ENCODE peak calls at places on chromosomes 7 and 10, in eight cellular contexts. J is endothelial cell of umbilical vein, Q is stomach, R is A673, N is pancreas, Z is heart left ventricle, S is left ventricle myocardium inferior, H is lower lobe of right lung. C is an unnamed sample. For H3K36me3 and H3K4me1, the result is how much of the 10 kb centered on the place peaks cover.

GRCh38 chr10:32332299-32332750 is 14.6 kb downstream of the EPC1 start:
- DNase-seq in J (no peak), Q (no peak), R (no peak), N (peak), Z (no peak), S (no peak), H (no peak), C (peak)

GRCh38 chr10:43931308-43931930 is 282.7 kb upstream of the ZNF32 start:
- DNase-seq in J (no peak), Q (no peak), R (no peak), N (no peak), Z (no peak), S (no peak), H (no peak), C (no peak)

GRCh38 chr7:117283371-117283770 is 39.5 kb downstream of the WNT2 start:
- DNase-seq in J (no peak), Q (no peak), R (no peak), N (no peak), Z (no peak), S (no peak), H (no peak), C (no peak)

GRCh38 chr7:35617076-35617475 is 77.9 kb downstream of the HERPUD2 start:
- DNase-seq in J (no peak), Q (no peak), R (no peak), N (no peak), Z (no peak), S (no peak), H (no peak), C (no peak)

GRCh38 chr7:140640727-140641531 is at the start of gene DENND2A:
- DNase-seq in J (peak), Q (peak), R (no peak), N (peak), Z (peak), S (peak), H (peak), C (no peak)

GRCh38 chr7:137717045-137717444 is 129.7 kb downstream of the DGKI start:
- DNase-seq in J (peak), Q (no peak), R (no peak), N (no peak), Z (no peak), S (no peak), H (no peak), C (no peak)

GRCh38 chr7:12092499-12093130 is 118.5 kb upstream of the TMEM106B start:
- DNase-seq in J (no peak), Q (no peak), R (no peak), N (no peak), Z (no peak), S (no peak), H (no peak), C (no peak)

GRCh38 chr7:123939784-123940183 is 14.7 kb downstream of the SPAM1 start:
- DNase-seq in J (no peak), Q (no peak), R (no peak), N (no peak), Z (no peak), S (no peak), H (no peak), C (no peak)

GRCh38 chr7:137990251-137990901 is 11.5 kb downstream of the CREB3L2 start:
- DNase-seq in J (peak), Q (no peak), R (no peak), N (no peak), Z (no peak), S (no peak), H (no peak), C (no peak)

GRCh38 chr10:10870523-10871241 is 147.0 kb upstream of the CELF2 start:
- DNase-seq in J (no peak), Q (no peak), R (peak), N (no peak), Z (no peak), S (no peak), H (no peak), C (no peak)

GRCh38 chr7:96178581-96178980 is 143.3 kb downstream of the SLC25A13 start:
- DNase-seq in J (no peak), Q (no peak), R (no peak), N (no peak), Z (no peak), S (no peak), H (no peak), C (no peak)

GRCh38 chr10:127410030-127410429 is 139.1 kb upstream of the NPS start:
- DNase-seq in J (no peak), Q (no peak), R (no peak), N (no peak), Z (no peak), S (no peak), H (no peak), C (no peak)

GRCh38 chr10:80477813-80478212 is 23.7 kb downstream of the TSPAN14 start:
- DNase-seq in J (peak), Q (no peak), R (peak), N (no peak), Z (no peak), S (no peak), H (no peak), C (no peak)

GRCh38 chr10:131931981-131932380 is 31.2 kb downstream of the PPP2R2D start:
- DNase-seq in J (no peak), Q (peak), R (no peak), N (no peak), Z (no peak), S (no peak), H (no peak), C (no peak)

GRCh38 chr7:97819161-97819560 is 53.0 kb downstream of the ASNS start:
- DNase-seq in J (no peak), Q (no peak), R (peak), N (no peak), Z (no peak), S (no peak), H (no peak), C (no peak)

GRCh38 chr7:386385-386784 is 96.4 kb downstream of the FOXL3 start:
- DNase-seq in J (no peak), Q (peak), R (no peak), N (no peak), Z (no peak), S (no peak), H (no peak), C (no peak)

GRCh38 chr10:14405076-14406065 is 74.6 kb upstream of the FRMD4A start:
- DNase-seq in J (no peak), Q (no peak), R (no peak), N (no peak), Z (no peak), S (no peak), H (no peak), C (no peak)

GRCh38 chr7:105940111-105940510 is 23.0 kb upstream of the CDHR3 start:
- DNase-seq in J (no peak), Q (no peak), R (peak), N (no peak), Z (no peak), S (no peak), H (no peak), C (no peak)

GRCh38 chr10:60465801-60466200 is 76.1 kb upstream of the ANK3 start:
- DNase-seq in J (no peak), Q (no peak), R (no peak), N (no peak), Z (no peak), S (no peak), H (no peak), C (no peak)

GRCh38 chr10:73480158-73480557 is 15.7 kb downstream of the PPP3CB start:
- DNase-seq in J (peak), Q (no peak), R (no peak), N (no peak), Z (no peak), S (no peak), H (no peak), C (no peak)

GRCh38 chr10:21953585-21954057 is 49.9 kb downstream of the DNAJC1 start:
- DNase-seq in J (peak), Q (no peak), R (peak), N (no peak), Z (no peak), S (no peak), H (no peak), C (peak)

GRCh38 chr7:21128418-21128817 is 299.5 kb upstream of the SP4 start:
- DNase-seq in J (peak), Q (no peak), R (no peak), N (no peak), Z (no peak), S (no peak), H (no peak), C (no peak)

GRCh38 chr10:104340099-104340594 is 1.9 kb upstream of the ITPRIP start:
- DNase-seq in J (no peak), Q (no peak), R (no peak), N (peak), Z (no peak), S (no peak), H (no peak), C (no peak)

GRCh38 chr7:132485600-132486594 is 90.4 kb downstream of the PLXNA4 start:
- DNase-seq in J (peak), Q (peak), R (no peak), N (peak), Z (peak), S (peak), H (no peak), C (peak)

GRCh38 chr10:121237718-121238117 is 360.5 kb downstream of the FGFR2 start:
- DNase-seq in J (no peak), Q (no peak), R (no peak), N (no peak), Z (no peak), S (no peak), H (no peak), C (no peak)

GRCh38 chr10:2143213-2143882 is 406.0 kb upstream of the ADARB2 start:
- DNase-seq in J (no peak), Q (no peak), R (peak), N (no peak), Z (no peak), S (no peak), H (no peak), C (no peak)

GRCh38 chr7:6226194-6226799 is 46.1 kb downstream of the CYTH3 start:
- DNase-seq in J (no peak), Q (no peak), R (peak), N (no peak), Z (no peak), S (no peak), H (no peak), C (no peak)

GRCh38 chr7:141262101-141262819 is 188.4 kb downstream of the TMEM178B start:
- DNase-seq in J (no peak), Q (no peak), R (peak), N (no peak), Z (no peak), S (no peak), H (no peak), C (no peak)

GRCh38 chr10:43075612-43076003 is 1.3 kb upstream of the RET start:
- DNase-seq in J (no peak), Q (no peak), R (no peak), N (no peak), Z (peak), S (no peak), H (no peak), C (no peak)

GRCh38 chr7:123735539-123735938 is 13.3 kb downstream of the WASL start:
- DNase-seq in J (no peak), Q (no peak), R (no peak), N (no peak), Z (no peak), S (no peak), H (no peak), C (no peak)

GRCh38 chr7:25118048-25118753 is 6.9 kb downstream of the CYCS start:
- DNase-seq in J (no peak), Q (no peak), R (no peak), N (no peak), Z (no peak), S (no peak), H (no peak), C (no peak)

GRCh38 chr10:3213174-3213573 is 40.6 kb upstream of the PITRM1 start:
- DNase-seq in J (no peak), Q (no peak), R (no peak), N (no peak), Z (no peak), S (peak), H (no peak), C (no peak)

GRCh38 chr10:104330168-104331117 is 7.8 kb downstream of the ITPRIP start:
- DNase-seq in J (peak), Q (no peak), R (no peak), N (no peak), Z (peak), S (no peak), H (no peak), C (no peak)

GRCh38 chr10:89469517-89469916 is 55.1 kb downstream of the IFIT5 start:
- DNase-seq in J (peak), Q (no peak), R (peak), N (no peak), Z (no peak), S (no peak), H (no peak), C (no peak)

GRCh38 chr7:98624846-98625420 is 7.8 kb downstream of the NPTX2 start:
- DNase-seq in J (no peak), Q (peak), R (no peak), N (no peak), Z (no peak), S (no peak), H (no peak), C (no peak)

GRCh38 chr10:45239642-45240041 is 75.8 kb downstream of the OR13A1 start:
- DNase-seq in J (peak), Q (no peak), R (no peak), N (no peak), Z (no peak), S (no peak), H (no peak), C (no peak)

GRCh38 chr10:3071405-3072198 is 4.3 kb downstream of the PFKP start:
- DNase-seq in J (peak), Q (no peak), R (no peak), N (no peak), Z (no peak), S (no peak), H (no peak), C (no peak)

GRCh38 chr10:67612577-67613537 is 83.1 kb downstream of the CTNNA3 start:
- DNase-seq in J (no peak), Q (no peak), R (no peak), N (no peak), Z (no peak), S (no peak), H (no peak), C (peak)
- H3K36me3 ChIP-seq in J (under half), Q (under half), R (under half), N (under half), Z (under half), S (under half), H (under half), C (under half)

DNA sequence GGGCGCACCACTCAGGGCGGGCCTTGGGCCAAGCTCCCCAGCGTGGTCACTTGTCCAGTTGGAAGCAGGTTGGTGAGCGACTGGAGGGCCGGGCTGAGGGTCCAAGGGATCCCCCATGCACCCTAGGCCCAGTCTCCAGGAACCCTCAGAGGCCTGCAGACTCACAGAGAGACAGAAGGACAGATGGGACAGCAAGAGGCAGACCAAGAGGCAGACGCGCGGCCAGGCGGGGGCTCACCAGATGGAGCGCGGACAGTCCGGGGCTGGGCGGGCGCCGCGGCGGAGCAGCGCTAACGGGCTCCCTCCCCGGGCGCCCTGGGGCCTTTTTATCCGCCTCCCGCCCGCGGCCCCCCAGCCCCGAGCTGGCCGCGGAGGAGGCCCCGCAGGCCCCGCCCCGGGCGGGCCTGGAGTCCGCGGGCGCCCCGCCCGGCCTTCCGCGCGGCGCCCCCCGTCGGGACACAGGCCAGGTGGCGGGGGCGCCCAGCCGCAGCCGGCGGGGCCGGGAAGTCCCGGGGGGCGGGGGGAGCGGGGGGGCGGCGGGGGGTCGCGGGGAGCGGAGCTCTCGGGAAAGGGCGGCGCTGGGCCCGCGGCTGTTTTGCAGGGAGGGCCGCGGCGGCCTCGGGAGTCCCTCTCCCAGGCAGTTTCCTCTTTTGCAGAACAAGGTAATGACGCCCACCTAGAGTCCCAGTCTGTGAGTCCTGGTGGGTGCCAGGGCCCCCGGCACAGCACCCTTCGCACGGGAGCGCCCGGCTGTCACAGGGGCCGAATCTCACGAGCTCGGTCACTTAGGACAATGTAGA is at the start of gene LOXL4:
- DNase-seq in J (no peak), Q (no peak), R (peak), N (peak), Z (no peak), S (no peak), H (no peak), C (peak)
- H3K4me1 ChIP-seq in J (under half), Q (under half), R (under half), N (under half), Z (under half), S (under half), H (under half), C (under half)

GRCh38 chr7:23404546-23405239 is 65.6 kb downstream of the IGF2BP3 start:
- DNase-seq in J (no peak), Q (no peak), R (no peak), N (no peak), Z (no peak), S (no peak), H (no peak), C (no peak)

GRCh38 chr7:23415198-23415597 is 55.1 kb downstream of the IGF2BP3 start:
- DNase-seq in J (no peak), Q (no peak), R (no peak), N (no peak), Z (peak), S (no peak), H (no peak), C (no peak)

GRCh38 chr7:23405240-23405618 is 65.1 kb downstream of the IGF2BP3 start:
- DNase-seq in J (no peak), Q (no peak), R (no peak), N (no peak), Z (no peak), S (no peak), H (no peak), C (no peak)

GRCh38 chr7:23410446-23411183 is 59.7 kb downstream of the IGF2BP3 start:
- DNase-seq in J (no peak), Q (no peak), R (no peak), N (no peak), Z (no peak), S (no peak), H (no peak), C (no peak)
- H3K36me3 ChIP-seq in J (under half), Q (under half), R (under half), N (under half), Z (under half), S (under half), H (under half), C (under half)

GRCh38 chr7:44982970-44983369 is 4.2 kb upstream of the MYO1G start:
- DNase-seq in J (no peak), Q (no peak), R (no peak), N (no peak), Z (no peak), S (no peak), H (no peak), C (no peak)
- H3K4me1 ChIP-seq in J (under half), Q (under half), R (under half), N (under half), Z (under half), S (under half), H (half or more), C (half or more)

GRCh38 chr10:12198156-12198555 is 2.2 kb downstream of the CDC123 start:
- DNase-seq in J (no peak), Q (no peak), R (no peak), N (no peak), Z (no peak), S (no peak), H (no peak), C (no peak)

GRCh38 chr10:12195281-12195602 is 449 bp downstream of the NUDT5 start:
- DNase-seq in J (no peak), Q (no peak), R (no peak), N (no peak), Z (no peak), S (no peak), H (no peak), C (no peak)

GRCh38 chr10:12195603-12196506 is at the start of the genes CDC123 and NUDT5:
- DNase-seq in J (peak), Q (peak), R (peak), N (peak), Z (peak), S (peak), H (peak), C (peak)

GRCh38 chr10:12194752-12195271 is 879 bp downstream of the NUDT5 start:
- DNase-seq in J (peak), Q (peak), R (peak), N (no peak), Z (peak), S (peak), H (peak), C (peak)

GRCh38 chr10:12196531-12197211 is 683 bp downstream of the CDC123 start:
- DNase-seq in J (no peak), Q (no peak), R (no peak), N (no peak), Z (no peak), S (no peak), H (no peak), C (no peak)
- H3K36me3 ChIP-seq in J (under half), Q (under half), R (under half), N (under half), Z (under half), S (under half), H (under half), C (under half)

DNA sequence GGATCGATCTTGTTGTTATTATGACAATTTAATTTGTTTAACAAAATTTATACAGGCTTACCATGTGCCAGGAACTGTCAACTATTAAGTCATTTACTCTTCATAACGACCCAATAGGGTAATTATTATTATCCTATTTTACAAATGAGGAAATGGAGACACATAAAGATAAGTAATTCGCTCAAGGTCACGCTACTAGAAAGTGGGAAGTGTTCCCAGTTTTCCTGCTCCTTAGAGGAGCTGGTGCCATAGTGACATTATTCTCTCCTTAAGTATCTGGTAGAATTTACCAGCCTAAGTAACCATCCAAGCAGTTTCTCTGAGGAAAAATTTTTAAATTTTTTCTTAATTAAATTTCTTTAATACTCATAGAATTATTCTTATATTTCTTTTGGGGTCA is 360.9 kb upstream of the RNF32 start:
- DNase-seq in J (no peak), Q (no peak), R (no peak), N (no peak), Z (no peak), S (no peak), H (no peak), C (no peak)
- H3K4me1 ChIP-seq in J (under half), Q (under half), R (under half), N (under half), Z (under half), S (under half), H (under half), C (under half)

GRCh38 chr7:50349963-50350944 is 45.7 kb downstream of the IKZF1 start:
- DNase-seq in J (no peak), Q (no peak), R (no peak), N (no peak), Z (no peak), S (no peak), H (no peak), C (peak)
- H3K36me3 ChIP-seq in J (under half), Q (under half), R (under half), N (under half), Z (under half), S (under half), H (under half), C (under half)

GRCh38 chr10:71755179-71755879 is 18.0 kb downstream of the VSIR start:
- DNase-seq in J (no peak), Q (no peak), R (no peak), N (no peak), Z (no peak), S (no peak), H (no peak), C (no peak)
- H3K4me1 ChIP-seq in J (under half), Q (under half), R (under half), N (under half), Z (under half), S (half or more), H (half or more), C (half or more)

C was measured in CD8-positive, alpha-beta memory T cell.